ENCODE peak calls at places on chromosome 5, in five cellular contexts. P, S, I, N and V are unnamed samples.

GRCh38 chr5:75616286-75616810 is 5.1 kb downstream of the ANKDD1B start:
- DNase-seq in P (no peak), S (no peak), I (no peak), N (no peak), V (no peak)

GRCh38 chr5:94689871-94690270 is 71.4 kb downstream of the SLF1 start:
- DNase-seq in P (no peak), S (no peak), I (no peak), N (no peak), V (no peak)

GRCh38 chr5:120146787-120147186 is 317.3 kb upstream of the PRR16 start:
- DNase-seq in P (no peak), S (no peak), I (no peak), N (peak; percentile 30), V (no peak)

GRCh38 chr5:95773325-95774059 is 42.4 kb downstream of the RHOBTB3 start:
- DNase-seq in P (no peak), S (no peak), I (no peak), N (peak; percentile 76), V (no peak)

GRCh38 chr5:80408976-80409926 is 1.4 kb downstream of the ZFYVE16 start:
- DNase-seq in P (no peak), S (no peak), I (no peak), N (peak; percentile 3), V (no peak)

GRCh38 chr5:89929173-89929572 is 480.4 kb downstream of the CETN3 start:
- DNase-seq in P (no peak), S (no peak), I (no peak), N (no peak), V (no peak)

GRCh38 chr5:6404129-6404528 is 25.8 kb upstream of the MED10 start:
- DNase-seq in P (no peak), S (no peak), I (no peak), N (no peak), V (no peak)

GRCh38 chr5:118791986-118792734 is 196.2 kb downstream of the DTWD2 start:
- DNase-seq in P (peak; percentile 16), S (no peak), I (peak; percentile 85), N (peak; percentile 71), V (no peak)

GRCh38 chr5:5344606-5345005 is 77.9 kb upstream of the ICE1 start:
- DNase-seq in P (no peak), S (no peak), I (no peak), N (no peak), V (no peak)

GRCh38 chr5:32326216-32326772 is 13.6 kb upstream of the MTMR12 start:
- DNase-seq in P (no peak), S (no peak), I (no peak), N (no peak), V (no peak)

GRCh38 chr5:158127536-158127935 is 268.6 kb upstream of the CLINT1 start:
- DNase-seq in P (no peak), S (no peak), I (no peak), N (no peak), V (no peak)

GRCh38 chr5:130954336-130954735 is 210.7 kb downstream of the HINT1 start:
- DNase-seq in P (no peak), S (no peak), I (no peak), N (no peak), V (no peak)

GRCh38 chr5:140672455-140673186 is 755 bp downstream of the DND1 start:
- DNase-seq in P (peak; percentile 30), S (peak; percentile 87), I (peak; percentile 40), N (no peak), V (no peak)

GRCh38 chr5:157502143-157502647 is 42.2 kb downstream of the NIPAL4 start:
- DNase-seq in P (no peak), S (no peak), I (no peak), N (no peak), V (no peak)

GRCh38 chr5:79456890-79457583 is 56.9 kb downstream of the HOMER1 start:
- DNase-seq in P (no peak), S (no peak), I (no peak), N (no peak), V (no peak)

GRCh38 chr5:170791325-170791954 is 7.9 kb downstream of the GABRP start:
- DNase-seq in P (no peak), S (no peak), I (peak; percentile 83), N (peak; percentile 73), V (no peak)

GRCh38 chr5:173329370-173330150 is 1.3 kb upstream of the STC2 start:
- DNase-seq in P (no peak), S (no peak), I (peak; percentile 81), N (peak; percentile 41), V (no peak)

GRCh38 chr5:97752871-97753270 is 569.8 kb upstream of the RIOK2 start:
- DNase-seq in P (no peak), S (no peak), I (no peak), N (no peak), V (no peak)

GRCh38 chr5:179530069-179530998 is 20.0 kb upstream of the RUFY1 start:
- DNase-seq in P (peak; percentile 67), S (peak; percentile 95), I (peak; percentile 75), N (no peak), V (no peak)

GRCh38 chr5:137146402-137146889 is 352.7 kb downstream of the SPOCK1 start:
- DNase-seq in P (peak; percentile 52), S (no peak), I (peak; percentile 89), N (peak; percentile 99), V (no peak)

GRCh38 chr5:144328980-144329379 is 158.3 kb downstream of the KCTD16 start:
- DNase-seq in P (no peak), S (no peak), I (no peak), N (no peak), V (no peak)

GRCh38 chr5:144335561-144335960 is 164.9 kb downstream of the KCTD16 start:
- DNase-seq in P (no peak), S (no peak), I (no peak), N (no peak), V (no peak)

GRCh38 chr5:144331361-144331760 is 160.7 kb downstream of the KCTD16 start:
- DNase-seq in P (no peak), S (no peak), I (no peak), N (no peak), V (no peak)

GRCh38 chr5:144333336-144333920 is 162.8 kb downstream of the KCTD16 start:
- DNase-seq in P (no peak), S (no peak), I (no peak), N (peak; percentile 91), V (no peak)

GRCh38 chr5:144332265-144332664 is 161.6 kb downstream of the KCTD16 start:
- DNase-seq in P (no peak), S (no peak), I (no peak), N (peak; percentile 4), V (no peak)
- TF ChIP-seq CTCF in P (no peak), S (no peak), I (peak; percentile 9), N (peak; percentile 25), V (no peak)

DNA sequence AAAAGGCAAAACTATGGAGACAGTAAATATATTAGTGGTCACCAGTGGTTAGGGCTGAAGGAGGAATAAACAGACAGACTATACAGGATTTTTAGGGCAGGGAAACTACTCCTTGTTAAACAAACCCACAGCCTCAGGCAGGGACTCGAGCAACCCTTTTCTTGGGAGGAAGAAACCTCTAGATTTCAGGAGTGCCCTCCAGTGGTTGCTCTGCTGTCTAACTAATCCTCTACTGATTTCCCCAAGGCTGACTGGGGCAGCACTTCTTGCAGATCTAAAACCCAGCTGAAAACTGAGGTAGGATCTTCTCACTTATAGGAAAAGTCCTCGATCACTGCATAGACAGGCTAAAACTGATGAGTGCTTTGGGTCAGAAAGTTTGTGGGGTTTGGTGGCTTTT is 176.8 kb downstream of the ISOC1 start:
- DNase-seq in P (no peak), S (no peak), I (peak; percentile 10), N (peak; percentile 52), V (no peak)
- TF ChIP-seq CTCF in P (no peak), S (no peak), I (peak; percentile 18), N (peak; percentile 49), V (no peak)

GRCh38 chr5:893137-893506 is 438 bp downstream of the TRIP13 start:
- DNase-seq in P (no peak), S (no peak), I (no peak), N (no peak), V (no peak)

GRCh38 chr5:891117-891836 is 1.3 kb downstream of the BRD9 start:
- DNase-seq in P (no peak), S (peak; percentile 75), I (no peak), N (peak; percentile 55), V (no peak)

GRCh38 chr5:891837-892389 is 688 bp downstream of the BRD9 start:
- DNase-seq in P (no peak), S (no peak), I (peak; percentile 38), N (peak; percentile 29), V (no peak)

GRCh38 chr5:893711-894110 is 1.0 kb downstream of the TRIP13 start:
- DNase-seq in P (no peak), S (no peak), I (no peak), N (no peak), V (no peak)

GRCh38 chr5:892390-893136 is at the start of the genes BRD9 and TRIP13:
- DNase-seq in P (peak; percentile 79), S (peak; percentile 96), I (peak; percentile 94), N (peak; percentile 81), V (peak; percentile 36)
- TF ChIP-seq CTCF in P (peak; percentile 20), S (no peak), I (peak; percentile 18), N (no peak), V (no peak)

GRCh38 chr5:172293054-172293744 is 9.6 kb upstream of the UBTD2 start:
- DNase-seq in P (peak; percentile 48), S (no peak), I (peak; percentile 86), N (peak; percentile 79), V (no peak)

GRCh38 chr5:172294831-172295230 is 11.3 kb upstream of the UBTD2 start:
- DNase-seq in P (no peak), S (no peak), I (no peak), N (no peak), V (no peak)

GRCh38 chr5:172288465-172288864 is 4.9 kb upstream of the UBTD2 start:
- DNase-seq in P (no peak), S (no peak), I (no peak), N (no peak), V (no peak)

GRCh38 chr5:172293745-172294342 is 10.3 kb upstream of the UBTD2 start:
- DNase-seq in P (no peak), S (no peak), I (no peak), N (no peak), V (no peak)
- TF ChIP-seq CTCF in P (no peak), S (no peak), I (no peak), N (no peak), V (no peak)

DNA sequence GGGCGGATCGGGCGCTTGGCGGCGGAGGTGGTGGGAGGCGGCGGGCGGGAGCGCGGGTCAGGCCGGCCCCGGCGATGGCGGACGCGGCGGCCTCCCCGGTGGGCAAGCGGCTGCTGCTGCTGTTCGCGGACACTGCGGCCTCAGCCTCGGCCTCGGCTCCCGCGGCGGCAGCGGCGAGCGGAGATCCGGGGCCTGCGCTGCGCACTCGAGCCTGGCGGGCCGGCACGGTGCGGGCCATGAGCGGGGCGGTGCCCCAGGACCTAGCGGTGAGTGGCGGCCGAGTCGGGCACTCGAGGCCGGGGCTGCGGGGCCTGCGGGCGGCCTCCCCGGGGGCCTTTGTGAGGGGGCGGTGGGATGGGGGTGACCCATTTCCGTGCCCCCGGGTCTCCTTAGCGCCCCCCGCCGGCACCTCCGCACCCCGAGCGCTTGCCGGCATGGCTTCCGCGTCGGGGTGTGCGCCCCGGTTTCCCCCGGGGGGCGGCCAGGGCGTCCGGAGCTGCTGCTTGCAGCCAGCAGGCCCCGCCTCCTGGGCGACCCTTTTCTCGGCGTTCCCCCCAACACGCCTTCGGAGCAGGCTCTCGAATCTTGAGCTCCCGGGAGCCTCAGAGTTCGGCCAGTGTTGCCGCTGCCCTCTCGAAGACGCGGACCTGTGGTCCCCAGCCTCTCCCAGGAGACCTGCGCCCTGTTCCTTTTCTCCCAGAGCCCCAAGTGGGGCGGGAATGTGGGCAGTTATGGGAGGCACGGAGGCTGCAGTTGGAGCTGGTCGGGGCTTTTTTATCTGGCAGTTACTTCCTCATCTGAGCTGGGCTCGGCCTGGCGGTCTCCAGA is 451 bp downstream of the KDM3B start:
- DNase-seq in P (peak; percentile 60), S (peak; percentile 94), I (peak; percentile 77), N (peak; percentile 58), V (no peak)
- TF ChIP-seq CTCF in P (peak; percentile 18), S (peak; percentile 32), I (peak; percentile 38), N (peak; percentile 9), V (no peak)